ENCODE peak calls at places on chromosome 1, in four cellular contexts. G is CD4-positive, alpha-beta T cell; M is lung microvascular endothelial cell; U is stimulated activated CD4-positive, alpha-beta T cell treated with anti-CD3 and anti-CD28 coated beads, Interleukin-12 subunit alpha, Interleukin-12 subunit beta, amount 100 ng/mL, for 4 hours. Y is an unnamed sample.

GRCh38 chr1:42964032-42964812 is 5.6 kb upstream of the SLC2A1 start:
- DNase-seq in G (no peak), M (no peak), U (no peak), Y (no peak)

GRCh38 chr1:33369764-33370163 is 48.9 kb upstream of the A3GALT2 start:
- DNase-seq in G (no peak), M (no peak), U (no peak), Y (no peak)

GRCh38 chr1:164579346-164579745 is 20.4 kb downstream of the PBX1 start:
- DNase-seq in G (no peak), M (no peak), U (no peak), Y (no peak)

GRCh38 chr1:65469889-65470340 is 49.4 kb downstream of the LEPR start:
- DNase-seq in G (no peak), M (peak), U (no peak), Y (peak)

GRCh38 chr1:170660874-170661645 is 2.9 kb upstream of the PRRX1 start:
- DNase-seq in G (no peak), M (peak), U (no peak), Y (peak)

GRCh38 chr1:113812661-113813135 is 422 bp upstream of the RSBN1 start:
- DNase-seq in G (no peak), M (peak), U (no peak), Y (peak)

GRCh38 chr1:7516341-7516740 is 254.8 kb upstream of the VAMP3 start:
- DNase-seq in G (no peak), M (no peak), U (no peak), Y (peak)

GRCh38 chr1:171258943-171259342 is 10.6 kb downstream of the FMO1 start:
- DNase-seq in G (no peak), M (no peak), U (no peak), Y (no peak)

GRCh38 chr1:24421502-24421901 is 5.9 kb downstream of the NIPAL3 start:
- DNase-seq in G (no peak), M (no peak), U (no peak), Y (no peak)

GRCh38 chr1:160007577-160008200 is 24.1 kb downstream of the PIGM start:
- DNase-seq in G (no peak), M (peak), U (no peak), Y (no peak)

Y was measured in AG10803.